ENCODE peak calls at places on chromosomes 3 and 15, in ten cellular contexts. N is OCI-LY7; Z is CD4-positive, CD25-positive, alpha-beta regulatory T cell; X is NCI-H345; F is stimulated activated CD4-positive, alpha-beta T cell treated with anti-CD3 and anti-CD28 coated beads, Interleukin-15, amount 100 ng/mL, for 1 hour; R is NAMALWA; K is activated T-cell treated with anti-CD3 and anti-CD28 coated beads for 1 hour; J is retina; A is effector CD4-positive, alpha-beta T cell; E is cardiac muscle cell. T is an unnamed sample.

GRCh38 chr3:133573054-133573628 is 345 bp upstream of the CDV3 start:
- DNase-seq in A (peak), N (peak), F (peak), Z (peak), X (no peak), K (peak), R (peak), E (peak), J (peak), T (peak)

GRCh38 chr15:60512937-60513336 is 34.0 kb upstream of the ICE2 start:
- DNase-seq in J (no peak), E (no peak), Z (no peak), A (no peak), X (no peak), F (no peak), K (no peak), N (no peak), R (no peak), T (no peak)

GRCh38 chr3:119322021-119322522 is 27.9 kb downstream of the ARHGAP31 start:
- DNase-seq in N (no peak), K (no peak), X (no peak), E (peak), J (no peak), Z (no peak), A (no peak), F (no peak), R (no peak), T (no peak)

GRCh38 chr3:187630421-187630820 is 39.8 kb downstream of the SST start:
- DNase-seq in N (no peak), E (no peak), J (no peak), A (no peak), Z (no peak), K (no peak), R (no peak), F (no peak), X (no peak), T (no peak)

GRCh38 chr3:52237659-52238172 is 1.2 kb downstream of the TWF2 start:
- DNase-seq in X (no peak), N (no peak), F (no peak), R (no peak), J (no peak), Z (no peak), K (no peak), A (no peak), E (peak), T (no peak)

GRCh38 chr15:73628976-73629854 is 4.0 kb downstream of the NPTN start:
- DNase-seq in X (no peak), N (no peak), R (no peak), A (no peak), K (no peak), F (no peak), E (peak), Z (no peak), J (peak), T (no peak)

GRCh38 chr3:101159478-101159877 is 160.9 kb downstream of the IMPG2 start:
- DNase-seq in F (no peak), J (no peak), K (no peak), X (no peak), E (no peak), Z (no peak), N (no peak), A (no peak), R (no peak), T (no peak)

GRCh38 chr3:188465311-188465710 is 311.4 kb downstream of the LPP start:
- DNase-seq in F (no peak), K (no peak), A (no peak), J (no peak), R (no peak), X (no peak), Z (no peak), E (no peak), N (no peak), T (no peak)

GRCh38 chr15:42286445-42287029 is 13.3 kb upstream of the TMEM87A start:
- DNase-seq in F (no peak), E (peak), R (no peak), A (no peak), N (no peak), X (no peak), J (no peak), Z (no peak), K (no peak), T (no peak)

GRCh38 chr3:184716652-184717607 is 5.1 kb upstream of the MAGEF1 start:
- DNase-seq in K (no peak), F (no peak), J (peak), A (no peak), X (peak), N (no peak), R (no peak), Z (no peak), E (peak), T (no peak)

GRCh38 chr3:116260491-116260890 is 184.8 kb downstream of the LSAMP start:
- DNase-seq in X (no peak), E (no peak), F (no peak), Z (no peak), N (no peak), A (no peak), K (no peak), J (no peak), R (no peak), T (no peak)

GRCh38 chr3:141659821-141660597 is 78.1 kb upstream of the RNF7 start:
- DNase-seq in K (no peak), N (no peak), J (peak), A (no peak), R (no peak), F (no peak), X (peak), Z (no peak), E (peak), T (no peak)

GRCh38 chr15:42141795-42142667 is 14.4 kb downstream of the PLA2G4F start:
- DNase-seq in A (no peak), N (no peak), E (no peak), X (no peak), F (no peak), R (no peak), K (no peak), J (no peak), Z (no peak), T (no peak)

GRCh38 chr3:65348596-65348995 is 660.8 kb upstream of the ADAMTS9 start:
- DNase-seq in A (no peak), F (no peak), J (no peak), E (peak), Z (no peak), N (no peak), X (no peak), K (no peak), R (no peak), T (no peak)

GRCh38 chr3:128067481-128067880 is 15.2 kb downstream of the SEC61A1 start:
- DNase-seq in A (no peak), Z (no peak), X (no peak), J (no peak), K (no peak), F (no peak), N (no peak), R (peak), E (no peak), T (no peak)

GRCh38 chr15:42153874-42154575 is 2.4 kb downstream of the PLA2G4F start:
- DNase-seq in Z (no peak), A (no peak), X (no peak), F (no peak), N (no peak), K (no peak), E (no peak), R (no peak), J (no peak), T (no peak)

GRCh38 chr3:67109651-67110204 is 111.6 kb downstream of the KBTBD8 start:
- DNase-seq in K (no peak), Z (no peak), X (no peak), F (no peak), A (no peak), N (peak), J (peak), E (peak), R (peak), T (peak)

GRCh38 chr15:51672913-51673857 is 8.1 kb upstream of the SCG3 start:
- DNase-seq in F (no peak), K (no peak), X (no peak), A (no peak), N (no peak), E (peak), Z (no peak), R (no peak), J (no peak), T (no peak)

GRCh38 chr15:34335176-34335575 is 2.4 kb downstream of the SLC12A6 start:
- DNase-seq in X (no peak), Z (no peak), J (no peak), K (no peak), E (peak), A (no peak), N (no peak), F (no peak), R (peak), T (no peak)

GRCh38 chr3:182294696-182295095 is 498.6 kb upstream of the ATP11B start:
- DNase-seq in Z (no peak), N (no peak), E (no peak), K (no peak), F (no peak), A (no peak), X (no peak), R (no peak), J (no peak), T (no peak)

T was measured in germinal center.